ENCODE peak calls at places on chromosomes 4 and X, in seven cellular contexts. K is mesothelial cell of epicardium, S is HL-60, L is GM13977, G is MCF 10A, M is psoas muscle, T is foreskin keratinocyte. D is an unnamed sample.

GRCh38 chr4:14308229-14308651 is 680.7 kb upstream of the BOD1L1 start:
- DNase-seq in K (no peak), S (no peak), L (no peak), G (peak), M (no peak), T (peak), D (no peak)

GRCh38 chrX:39204945-39205344 is 403.7 kb downstream of the MID1IP1 start:
- DNase-seq in K (no peak), S (no peak), L (no peak), G (no peak), M (no peak), T (no peak), D (no peak)

GRCh38 chrX:129843459-129844306 is at the start of gene ZDHHC9:
- DNase-seq in K (peak), S (peak), L (peak), G (peak), M (peak), T (peak), D (peak)

GRCh38 chrX:131792356-131792749 is 230.7 kb upstream of the STK26 start:
- DNase-seq in K (no peak), S (no peak), L (peak), G (peak), M (peak), T (no peak), D (peak)

GRCh38 chr4:19993222-19993621 is 258.5 kb upstream of the SLIT2 start:
- DNase-seq in K (no peak), S (no peak), L (no peak), G (no peak), M (no peak), T (no peak), D (no peak)

GRCh38 chr4:95728145-95728544 is 111.7 kb upstream of the PDHA2 start:
- DNase-seq in K (no peak), S (no peak), L (no peak), G (peak), M (no peak), T (peak), D (no peak)

GRCh38 chr4:76779740-76780459 is 118.0 kb downstream of the SOWAHB start:
- DNase-seq in K (no peak), S (no peak), L (no peak), G (peak), M (no peak), T (no peak), D (no peak)

GRCh38 chr4:72326692-72327632 is 242.1 kb downstream of the ADAMTS3 start:
- DNase-seq in K (no peak), S (no peak), L (peak), G (peak), M (no peak), T (no peak), D (no peak)

GRCh38 chrX:30973784-30974427 is 84.9 kb upstream of the TAB3 start:
- DNase-seq in K (no peak), S (no peak), L (no peak), G (no peak), M (no peak), T (no peak), D (no peak)

GRCh38 chr4:120319230-120319761 is 252.6 kb upstream of the MAD2L1 start:
- DNase-seq in K (no peak), S (no peak), L (no peak), G (no peak), M (no peak), T (no peak), D (no peak)

GRCh38 chrX:110032534-110033161 is 29.7 kb downstream of the TMEM164 start:
- DNase-seq in K (no peak), S (no peak), L (no peak), G (no peak), M (no peak), T (no peak), D (no peak)

GRCh38 chr4:138113819-138114415 is 128.2 kb downstream of the SLC7A11 start:
- DNase-seq in K (no peak), S (no peak), L (no peak), G (peak), M (no peak), T (peak), D (no peak)

GRCh38 chrX:104721854-104722253 is 155.9 kb downstream of the IL1RAPL2 start:
- DNase-seq in K (no peak), S (no peak), L (no peak), G (no peak), M (no peak), T (no peak), D (no peak)

GRCh38 chr4:86117781-86118302 is 242.0 kb downstream of the MAPK10 start:
- DNase-seq in K (no peak), S (no peak), L (no peak), G (peak), M (no peak), T (peak), D (no peak)

GRCh38 chrX:37926700-37927099 is 79.3 kb upstream of the DYNLT3 start:
- DNase-seq in K (no peak), S (no peak), L (no peak), G (peak), M (no peak), T (no peak), D (no peak)

GRCh38 chr4:175560628-175561027 is 251.4 kb downstream of the GPM6A start:
- DNase-seq in K (no peak), S (no peak), L (peak), G (peak), M (no peak), T (peak), D (no peak)

GRCh38 chr4:55386073-55386472 is 9.7 kb upstream of the TMEM165 start:
- DNase-seq in K (no peak), S (no peak), L (no peak), G (no peak), M (no peak), T (no peak), D (no peak)

GRCh38 chr4:42995343-42995944 is 102.9 kb downstream of the GRXCR1 start:
- DNase-seq in K (no peak), S (peak), L (peak), G (peak), M (no peak), T (no peak), D (no peak)

GRCh38 chrX:25523574-25523973 is 507.8 kb upstream of the ARX start:
- DNase-seq in K (no peak), S (no peak), L (peak), G (peak), M (no peak), T (no peak), D (no peak)

GRCh38 chr4:8284391-8284790 is 14.8 kb downstream of the HTRA3 start:
- DNase-seq in K (no peak), S (no peak), L (no peak), G (no peak), M (peak), T (no peak), D (no peak)

GRCh38 chrX:1316527-1316926 is 20.1 kb upstream of the IL3RA start:
- DNase-seq in K (no peak), S (no peak), L (no peak), G (no peak), M (peak), T (no peak), D (no peak)

GRCh38 chr4:153152453-153153338 is 51.5 kb upstream of the TRIM2 start:
- DNase-seq in K (peak), S (no peak), L (peak), G (no peak), M (peak), T (no peak), D (peak)

GRCh38 chrX:1178580-1179057 is 33.8 kb downstream of the CRLF2 start:
- DNase-seq in K (peak), S (no peak), L (no peak), G (no peak), M (no peak), T (peak), D (no peak)

GRCh38 chr4:82500830-82501229 is 61.0 kb downstream of the TMEM150C start:
- DNase-seq in K (no peak), S (no peak), L (no peak), G (no peak), M (no peak), T (no peak), D (no peak)

GRCh38 chr4:7212101-7212674 is 19.9 kb downstream of the SORCS2 start:
- DNase-seq in K (no peak), S (no peak), L (no peak), G (peak), M (no peak), T (no peak), D (no peak)

GRCh38 chr4:82786004-82786400 is 12.6 kb downstream of the SCD5 start:
- DNase-seq in K (no peak), S (no peak), L (no peak), G (no peak), M (no peak), T (no peak), D (no peak)

GRCh38 chrX:65196758-65197371 is 220.6 kb upstream of the ZC4H2 start:
- DNase-seq in K (no peak), S (no peak), L (no peak), G (no peak), M (no peak), T (no peak), D (no peak)
- TF ChIP-seq CTCF in K (no peak), S (no peak), L (no peak), G (no peak), M (no peak), T (peak), D (no peak)

DNA sequence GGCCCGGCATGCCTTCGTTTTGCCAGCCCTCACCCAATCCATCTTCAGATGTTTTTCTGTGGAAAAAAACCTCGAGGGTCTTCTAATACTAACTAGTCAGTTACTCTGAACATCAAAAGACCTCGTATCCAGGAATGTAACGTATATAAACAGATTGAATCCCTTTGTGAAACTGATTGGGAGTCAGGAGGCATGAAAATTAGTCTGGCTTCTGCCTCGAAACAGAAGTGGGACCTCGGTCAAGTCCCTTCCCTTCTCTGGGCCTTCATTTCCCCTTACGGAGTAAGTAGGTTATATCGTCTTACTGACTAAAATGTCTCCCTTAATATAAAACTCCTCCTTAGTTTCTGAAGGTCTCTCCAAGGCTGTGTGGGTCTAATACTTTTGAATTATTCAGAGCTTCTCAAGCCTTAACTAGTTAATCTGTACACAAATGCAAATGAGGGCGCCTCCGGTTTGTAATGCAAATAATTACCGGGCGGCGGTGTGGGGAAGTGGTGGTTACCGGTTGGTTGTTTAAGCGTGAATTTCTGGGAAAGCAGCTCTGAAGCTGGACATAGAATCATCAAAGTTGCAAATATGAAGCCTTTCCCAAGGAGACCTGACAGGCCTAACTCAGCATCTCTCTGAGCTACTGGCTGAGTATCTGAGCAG is 11.4 kb upstream of the NKRF start:
- DNase-seq in K (no peak), S (no peak), L (peak), G (no peak), M (no peak), T (no peak), D (no peak)
- TF ChIP-seq CTCF in K (no peak), S (no peak), L (no peak), G (no peak), M (no peak), T (no peak), D (no peak)

GRCh38 chr4:16450724-16451123 is 224.5 kb upstream of the TAPT1 start:
- DNase-seq in K (no peak), S (no peak), L (no peak), G (no peak), M (no peak), T (no peak), D (no peak)

GRCh38 chr4:16448240-16448639 is 222.0 kb upstream of the TAPT1 start:
- DNase-seq in K (no peak), S (no peak), L (no peak), G (no peak), M (no peak), T (no peak), D (no peak)

GRCh38 chr4:16443504-16444088 is 217.3 kb upstream of the TAPT1 start:
- DNase-seq in K (no peak), S (no peak), L (peak), G (peak), M (no peak), T (no peak), D (no peak)

GRCh38 chr4:16450031-16450430 is 223.8 kb upstream of the TAPT1 start:
- DNase-seq in K (no peak), S (no peak), L (no peak), G (no peak), M (no peak), T (no peak), D (no peak)

GRCh38 chr4:16449381-16449780 is 223.1 kb upstream of the TAPT1 start:
- DNase-seq in K (no peak), S (no peak), L (no peak), G (no peak), M (no peak), T (no peak), D (no peak)
- TF ChIP-seq CTCF in K (no peak), S (no peak), L (no peak), G (no peak), M (no peak), T (no peak), D (no peak)

GRCh38 chrX:18410038-18410437 is 15.4 kb upstream of the CDKL5 start:
- DNase-seq in K (no peak), S (no peak), L (no peak), G (peak), M (no peak), T (no peak), D (no peak)

GRCh38 chrX:18401848-18402213 is 23.6 kb upstream of the CDKL5 start:
- DNase-seq in K (no peak), S (no peak), L (no peak), G (no peak), M (no peak), T (no peak), D (no peak)

DNA sequence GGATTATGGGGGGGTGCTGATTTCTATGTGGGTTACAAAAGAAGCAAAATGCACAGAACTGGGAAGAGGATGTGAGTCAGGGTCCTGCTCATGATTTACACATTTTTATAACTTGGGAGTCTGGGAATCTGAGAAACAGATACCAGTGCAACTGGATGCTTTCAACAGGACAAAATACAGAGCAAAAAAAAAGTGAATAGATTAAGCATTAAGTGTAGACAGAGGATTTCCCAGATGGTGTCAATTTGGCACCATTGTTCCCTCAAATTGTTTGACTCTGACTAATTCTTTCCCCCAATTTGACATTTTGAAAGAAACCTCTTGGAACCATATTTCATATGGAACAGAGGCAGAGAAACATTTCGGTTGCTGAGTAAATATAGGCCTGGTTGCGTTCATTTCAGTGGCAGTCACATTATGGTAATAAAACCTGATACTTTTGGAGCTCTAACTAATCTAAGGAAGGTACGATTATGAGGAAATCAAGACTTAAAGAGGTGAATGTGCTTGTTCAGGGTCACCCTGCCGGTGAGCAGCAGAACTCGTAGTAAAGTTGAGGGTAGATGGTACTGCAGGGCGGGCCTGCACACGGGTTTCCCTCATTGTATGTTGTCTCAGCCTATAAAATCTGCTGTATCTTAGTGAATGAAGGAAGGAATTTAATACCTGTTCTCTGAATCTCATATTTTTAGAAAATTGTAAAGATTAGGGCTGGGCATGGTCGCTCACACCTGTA is 18.7 kb upstream of the CDKL5 start:
- DNase-seq in K (no peak), S (no peak), L (no peak), G (no peak), M (no peak), T (no peak), D (no peak)
- TF ChIP-seq CTCF in K (no peak), S (no peak), L (no peak), G (no peak), M (no peak), T (no peak), D (no peak)

GRCh38 chr4:108786351-108786750 is 23.5 kb upstream of the ETNPPL start:
- DNase-seq in K (no peak), S (no peak), L (no peak), G (no peak), M (no peak), T (no peak), D (no peak)

GRCh38 chr4:108779958-108780357 is 17.1 kb upstream of the ETNPPL start:
- DNase-seq in K (no peak), S (no peak), L (no peak), G (no peak), M (no peak), T (no peak), D (no peak)

GRCh38 chr4:108787106-108787505 is 24.3 kb upstream of the ETNPPL start:
- DNase-seq in K (no peak), S (no peak), L (no peak), G (no peak), M (no peak), T (no peak), D (no peak)

GRCh38 chr4:108787724-108788123 is 24.9 kb upstream of the ETNPPL start:
- DNase-seq in K (no peak), S (no peak), L (no peak), G (no peak), M (no peak), T (no peak), D (no peak)

DNA sequence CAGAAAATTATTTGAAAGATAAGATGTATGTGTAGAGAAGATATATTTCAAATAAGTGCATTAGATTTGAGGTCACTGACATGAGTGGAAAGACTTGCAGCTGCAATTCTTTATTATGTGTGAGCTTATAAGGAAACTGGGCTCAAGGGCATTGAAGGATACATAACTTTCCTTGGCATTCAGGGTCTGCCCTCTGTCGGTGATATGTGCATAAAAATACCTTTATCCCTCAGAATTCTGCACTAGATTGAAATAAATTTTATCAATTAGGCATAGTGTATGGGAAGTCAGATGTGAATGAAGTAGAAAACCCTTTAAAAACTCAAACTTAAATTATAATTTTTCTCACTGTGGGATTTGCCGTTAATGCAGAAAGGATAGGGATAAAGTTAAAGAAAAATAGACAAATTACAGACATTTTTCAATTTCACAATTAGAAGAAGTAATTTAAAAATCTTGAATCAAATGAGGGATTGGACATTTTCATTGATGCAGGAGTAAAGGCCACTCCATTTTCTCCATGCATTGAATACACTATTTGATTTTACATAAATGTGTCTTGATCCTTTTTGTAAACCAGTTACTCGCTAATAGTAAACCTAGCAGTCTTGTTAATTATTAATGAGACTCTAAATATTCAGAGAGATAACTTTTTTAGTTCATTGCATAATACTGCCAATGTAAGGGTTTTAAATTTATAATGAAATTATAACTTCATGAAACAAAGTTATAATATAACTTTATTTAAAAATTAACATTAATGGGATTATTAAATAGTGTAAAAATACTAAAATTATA is 21.0 kb upstream of the ETNPPL start:
- DNase-seq in K (no peak), S (no peak), L (no peak), G (peak), M (no peak), T (no peak), D (no peak)
- TF ChIP-seq CTCF in K (peak), S (no peak), L (no peak), G (peak), M (no peak), T (peak), D (no peak)

GRCh38 chrX:154313147-154313546 is 17.6 kb downstream of the TKTL1 start:
- DNase-seq in K (no peak), S (no peak), L (peak), G (no peak), M (no peak), T (no peak), D (no peak)
- TF ChIP-seq CTCF in K (no peak), S (no peak), L (no peak), G (no peak), M (no peak), T (no peak), D (no peak)